ENCODE peak calls at places on chromosomes 13 and 19, in five cellular contexts. U, C, T, Y and A are unnamed samples.

GRCh38 chr19:28638445-28638844 is 574.5 kb downstream of the UQCRFS1 start:
- DNase-seq in Y (no peak), U (no peak), T (no peak), C (no peak), A (no peak)

GRCh38 chr19:18879579-18880373 is 16.2 kb downstream of the CERS1 start:
- DNase-seq in C (no peak), T (no peak), Y (peak; percentile 93), U (no peak), A (no peak)

GRCh38 chr19:22622901-22623840 is 11.0 kb upstream of the ZNF492 start:
- DNase-seq in Y (no peak), C (no peak), T (no peak), U (no peak), A (no peak)

GRCh38 chr13:32001392-32001768 is 30.2 kb upstream of the FRY start:
- DNase-seq in U (peak; percentile 41), Y (peak; percentile 36), T (peak; percentile 24), C (no peak), A (peak; percentile 65)

GRCh38 chr13:76921516-76921915 is 26.8 kb upstream of the ACOD1 start:
- DNase-seq in T (no peak), U (no peak), C (no peak), Y (no peak), A (no peak)

GRCh38 chr13:113411216-113412023 is 41.9 kb downstream of the ADPRHL1 start:
- DNase-seq in Y (no peak), C (no peak), T (no peak), U (peak; percentile 99), A (peak; percentile 91)

GRCh38 chr13:29593605-29594297 is 1.7 kb downstream of the SLC7A1 start:
- DNase-seq in Y (no peak), T (no peak), C (no peak), U (no peak), A (no peak)

GRCh38 chr19:45097776-45098520 is 5.0 kb downstream of the PPP1R37 start:
- DNase-seq in U (peak; percentile 98), C (no peak), T (no peak), Y (no peak), A (peak; percentile 97)

GRCh38 chr19:8206147-8207087 is 2.8 kb upstream of the CERS4 start:
- DNase-seq in U (no peak), C (no peak), Y (peak; percentile 80), T (no peak), A (no peak)

GRCh38 chr19:43534811-43535761 is 2.1 kb downstream of the ZNF575 start:
- DNase-seq in Y (peak; percentile 92), U (peak; percentile 61), C (peak; percentile 76), T (peak; percentile 54), A (peak; percentile 74)

GRCh38 chr13:113920173-113920572 is 53.7 kb downstream of the C13orf46 start:
- DNase-seq in U (no peak), T (no peak), C (no peak), Y (no peak), A (no peak)

GRCh38 chr13:61255035-61255796 is 160.4 kb downstream of the PCDH20 start:
- DNase-seq in T (no peak), C (no peak), Y (no peak), U (no peak), A (no peak)

GRCh38 chr13:22062478-22063205 is 391.8 kb downstream of the FGF9 start:
- DNase-seq in U (peak; percentile 63), C (no peak), Y (no peak), T (no peak), A (no peak)

GRCh38 chr19:17758528-17758927 is 7.3 kb downstream of the FCHO1 start:
- DNase-seq in U (no peak), T (no peak), C (no peak), Y (no peak), A (no peak)

GRCh38 chr13:97944396-97945029 is 9.0 kb upstream of the IPO5 start:
- DNase-seq in Y (no peak), C (no peak), U (peak; percentile 62), T (no peak), A (peak; percentile 25)

GRCh38 chr13:94712287-94712811 is at the start of gene SOX21:
- DNase-seq in U (no peak), T (no peak), C (no peak), Y (peak; percentile 49), A (no peak)

GRCh38 chr13:101570410-101570809 is 117.9 kb downstream of the ITGBL1 start:
- DNase-seq in T (no peak), U (peak; percentile 23), C (no peak), Y (no peak), A (no peak)

GRCh38 chr13:102495663-102496062 is 93.8 kb upstream of the FGF14 start:
- DNase-seq in T (no peak), U (no peak), C (no peak), Y (no peak), A (no peak)

GRCh38 chr13:46327256-46327655 is 59.8 kb downstream of the RUBCNL start:
- DNase-seq in U (no peak), Y (no peak), T (no peak), C (no peak), A (no peak)

GRCh38 chr19:36028313-36029041 is 4.2 kb downstream of the CLIP3 start:
- DNase-seq in U (no peak), C (no peak), T (no peak), Y (no peak), A (no peak)

GRCh38 chr19:56837004-56837403 is 3.5 kb downstream of the PEG3 start:
- DNase-seq in C (no peak), T (no peak), U (no peak), Y (no peak), A (no peak)

GRCh38 chr19:13094285-13094595 is 8.4 kb downstream of the LYL1 start:
- DNase-seq in Y (no peak), C (no peak), U (no peak), T (no peak), A (no peak)

GRCh38 chr13:42660367-42660965 is 86.5 kb downstream of the TNFSF11 start:
- DNase-seq in U (peak; percentile 27), C (no peak), Y (no peak), T (no peak), A (peak; percentile 12)

GRCh38 chr13:87671031-87671823 is at the start of gene SLITRK5:
- DNase-seq in Y (peak; percentile 88), U (peak; percentile 16), C (no peak), T (peak; percentile 78), A (peak; percentile 91)

GRCh38 chr19:11177592-11177991 is 19.8 kb downstream of the KANK2 start:
- DNase-seq in C (no peak), U (no peak), Y (no peak), T (no peak), A (no peak)

GRCh38 chr13:113835461-113836274 is 28.2 kb downstream of the GAS6 start:
- DNase-seq in U (peak; percentile 79), C (no peak), Y (no peak), T (no peak), A (peak; percentile 65)

GRCh38 chr19:45402469-45403070 is 2.3 kb downstream of the PPP1R13L start:
- DNase-seq in Y (peak; percentile 85), C (no peak), U (no peak), T (no peak), A (peak; percentile 37)

GRCh38 chr13:36918246-36919060 is 1.6 kb downstream of the SMAD9 start:
- DNase-seq in C (no peak), Y (no peak), U (peak; percentile 36), T (no peak), A (peak; percentile 54)

GRCh38 chr19:44824758-44825157 is 15.9 kb downstream of the BCAM start:
- DNase-seq in T (no peak), U (no peak), C (no peak), Y (no peak), A (no peak)

GRCh38 chr13:111790621-111791020 is 276.3 kb upstream of the SOX1 start:
- DNase-seq in C (no peak), Y (no peak), T (no peak), U (no peak), A (no peak)

GRCh38 chr13:40652588-40652940 is 13.9 kb downstream of the FOXO1 start:
- DNase-seq in U (no peak), C (no peak), T (no peak), Y (no peak), A (no peak)
- H3K4me1 ChIP-seq in U (no peaks in the 10 kb centered on the region), C (peaks cover 11% of the 10 kb centered on the region), T (peaks cover 3% of the 10 kb centered on the region), Y (peaks cover 7% of the 10 kb centered on the region), A (peaks cover 1% of the 10 kb centered on the region)

GRCh38 chr13:49653478-49653877 is 25.2 kb downstream of the ARL11 start:
- DNase-seq in C (no peak), U (no peak), Y (no peak), T (no peak), A (no peak)
- H2BK15ac ChIP-seq in C (no peak overlapping the region), U (peak overlapping the region; percentile 11), Y (no peak overlapping the region), T (no peak overlapping the region), A (no peak overlapping the region)

GRCh38 chr19:48391100-48392005 is at the start of gene KDELR1:
- DNase-seq in T (peak; percentile 74), Y (peak; percentile 78), C (no peak), U (peak; percentile 60), A (peak; percentile 79)
- H3K14ac ChIP-seq in T (peak within 1 kb of the TSS; percentile 94), Y (peak within 1 kb of the TSS; percentile 69), C (peak within 1 kb of the TSS; percentile 13), U (peak within 1 kb of the TSS; percentile 95), A (peak within 1 kb of the TSS; percentile 94)

DNA sequence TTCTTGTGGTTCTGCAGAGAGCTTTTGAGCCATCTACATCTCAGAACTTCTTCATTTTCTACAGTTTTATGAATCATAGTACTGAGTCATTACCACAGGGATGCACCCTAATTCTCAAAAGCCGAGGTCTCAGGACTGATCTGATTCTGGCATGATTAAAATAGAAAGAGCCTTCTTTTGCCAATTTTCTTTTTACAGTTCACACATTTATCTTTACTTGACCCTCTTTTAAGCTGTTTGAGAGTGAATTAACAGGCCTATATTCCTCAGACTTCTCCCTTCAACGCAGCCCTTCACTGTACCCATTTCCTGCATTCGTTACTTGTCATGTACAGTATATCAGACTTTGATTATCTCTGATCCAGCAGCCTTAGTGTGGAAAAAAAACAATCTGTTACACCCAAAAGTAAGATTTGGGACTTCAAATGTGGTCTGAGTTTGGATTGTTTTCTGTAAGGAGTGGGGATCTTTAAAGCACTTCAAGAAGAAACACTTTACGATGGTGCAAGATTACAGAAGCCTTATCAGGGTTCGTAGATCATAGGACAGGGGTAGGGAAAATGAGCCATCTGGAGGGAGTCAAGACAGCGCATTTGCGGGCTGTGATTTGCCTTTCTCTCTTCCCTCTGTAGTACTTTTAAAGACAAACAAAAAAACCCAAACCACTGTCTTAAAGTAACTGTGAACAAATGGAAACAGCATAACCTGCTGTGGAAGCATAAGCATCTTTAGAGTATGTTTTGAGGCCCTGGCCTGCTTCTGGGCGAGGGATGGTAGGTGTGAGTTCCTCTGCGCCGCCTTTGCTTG is 15.3 kb upstream of the GPR183 start:
- DNase-seq in U (peak; percentile 89), T (no peak), C (no peak), Y (no peak), A (peak; percentile 84)
- H3K4me1 ChIP-seq in U (peaks cover 12% of the 10 kb centered on the region), T (no peaks in the 10 kb centered on the region), C (no peaks in the 10 kb centered on the region), Y (no peaks in the 10 kb centered on the region), A (peaks cover 3% of the 10 kb centered on the region)

GRCh38 chr19:2974342-2974932 is 2.9 kb upstream of the TLE6 start:
- DNase-seq in T (no peak), Y (no peak), C (no peak), U (no peak), A (peak; percentile 48)
- H2BK15ac ChIP-seq in T (no peak overlapping the region), Y (no peak overlapping the region), C (no peak overlapping the region), U (no peak overlapping the region), A (no peak overlapping the region)

GRCh38 chr19:4375164-4375619 is 25.2 kb downstream of the SH3GL1 start:
- DNase-seq in C (peak; percentile 51), U (no peak), Y (peak; percentile 88), T (no peak), A (peak; percentile 48)
- H3K14ac ChIP-seq in C (no peak overlapping the region), U (peak overlapping the region; percentile 59), Y (peak overlapping the region; percentile 61), T (peak overlapping the region; percentile 49), A (no peak overlapping the region)